ENCODE peak calls at places on chromosomes 3 and 15, in four cellular contexts. N is transverse colon, E is HAP-1, Y is A549. F is an unnamed sample.

GRCh38 chr3:22621205-22621809 is 581.8 kb upstream of the UBE2E2 start:
- DNase-seq in N (no peak), E (no peak), Y (no peak), F (no peak)

GRCh38 chr3:12992629-12993021 is 80.6 kb downstream of the IQSEC1 start:
- DNase-seq in N (peak; percentile 8), E (no peak), Y (no peak), F (no peak)

GRCh38 chr3:145798691-145799550 is 362.1 kb downstream of the PLOD2 start:
- DNase-seq in N (no peak), E (peak; percentile 93), Y (no peak), F (no peak)

GRCh38 chr15:43903864-43904290 is 77.1 kb downstream of the WDR76 start:
- DNase-seq in N (peak; percentile 48), E (peak; percentile 68), Y (peak; percentile 48), F (peak; percentile 31)

GRCh38 chr3:87509401-87509800 is 233.0 kb upstream of the POU1F1 start:
- DNase-seq in N (no peak), E (no peak), Y (no peak), F (no peak)

GRCh38 chr3:14988988-14989394 is 41.6 kb downstream of the NR2C2 start:
- DNase-seq in N (peak; percentile 41), E (no peak), Y (peak; percentile 19), F (no peak)

GRCh38 chr3:125340121-125340520 is 35.0 kb downstream of the ZNF148 start:
- DNase-seq in N (no peak), E (no peak), Y (no peak), F (no peak)

GRCh38 chr3:66075281-66075680 is 36.6 kb upstream of the MAGI1 start:
- DNase-seq in N (no peak), E (no peak), Y (no peak), F (no peak)

GRCh38 chr15:84921121-84921520 is 36.7 kb downstream of the SLC28A1 start:
- DNase-seq in N (no peak), E (no peak), Y (no peak), F (no peak)

GRCh38 chr3:188682316-188682715 is 489.5 kb upstream of the TPRG1 start:
- DNase-seq in N (no peak), E (no peak), Y (no peak), F (no peak)

GRCh38 chr15:101499863-101500713 is 10.6 kb upstream of the PCSK6 start:
- DNase-seq in N (peak; percentile 68), E (no peak), Y (no peak), F (no peak)

GRCh38 chr15:97502038-97502437 is 458.5 kb upstream of the ARRDC4 start:
- DNase-seq in N (no peak), E (no peak), Y (no peak), F (no peak)

GRCh38 chr3:35659808-35660207 is 20.5 kb downstream of the ARPP21 start:
- DNase-seq in N (peak; percentile 13), E (no peak), Y (no peak), F (no peak)

GRCh38 chr15:57607570-57608000 is 15.9 kb downstream of the MYZAP start:
- DNase-seq in N (peak; percentile 85), E (no peak), Y (peak; percentile 79), F (peak; percentile 86)

GRCh38 chr3:30681276-30682211 is 75.1 kb downstream of the TGFBR2 start:
- DNase-seq in N (no peak), E (no peak), Y (no peak), F (no peak)

GRCh38 chr3:2268779-2269178 is 170.1 kb downstream of the CNTN4 start:
- DNase-seq in N (no peak), E (no peak), Y (no peak), F (no peak)

GRCh38 chr3:177516130-177517011 is 319.1 kb upstream of the TBL1XR1 start:
- DNase-seq in N (no peak), E (no peak), Y (no peak), F (no peak)

GRCh38 chr15:32908135-32908801 is 190.5 kb downstream of the GREM1 start:
- DNase-seq in N (peak; percentile 15), E (no peak), Y (no peak), F (no peak)

GRCh38 chr15:38440353-38441129 is 13.4 kb upstream of the FAM98B start:
- DNase-seq in N (peak; percentile 33), E (peak; percentile 48), Y (peak; percentile 6), F (no peak)

GRCh38 chr15:96049766-96050165 is 280.7 kb upstream of the NR2F2 start:
- DNase-seq in N (no peak), E (no peak), Y (no peak), F (no peak)

GRCh38 chr3:61634678-61635077 is 73.3 kb downstream of the PTPRG start:
- DNase-seq in N (no peak), E (no peak), Y (no peak), F (no peak)

GRCh38 chr15:36810656-36811449 is 231.4 kb downstream of the CDIN1 start:
- DNase-seq in N (no peak), E (peak; percentile 21), Y (no peak), F (no peak)

GRCh38 chr3:188526057-188526456 is 372.1 kb downstream of the LPP start:
- DNase-seq in N (peak; percentile 12), E (no peak), Y (no peak), F (peak; percentile 31)

DNA sequence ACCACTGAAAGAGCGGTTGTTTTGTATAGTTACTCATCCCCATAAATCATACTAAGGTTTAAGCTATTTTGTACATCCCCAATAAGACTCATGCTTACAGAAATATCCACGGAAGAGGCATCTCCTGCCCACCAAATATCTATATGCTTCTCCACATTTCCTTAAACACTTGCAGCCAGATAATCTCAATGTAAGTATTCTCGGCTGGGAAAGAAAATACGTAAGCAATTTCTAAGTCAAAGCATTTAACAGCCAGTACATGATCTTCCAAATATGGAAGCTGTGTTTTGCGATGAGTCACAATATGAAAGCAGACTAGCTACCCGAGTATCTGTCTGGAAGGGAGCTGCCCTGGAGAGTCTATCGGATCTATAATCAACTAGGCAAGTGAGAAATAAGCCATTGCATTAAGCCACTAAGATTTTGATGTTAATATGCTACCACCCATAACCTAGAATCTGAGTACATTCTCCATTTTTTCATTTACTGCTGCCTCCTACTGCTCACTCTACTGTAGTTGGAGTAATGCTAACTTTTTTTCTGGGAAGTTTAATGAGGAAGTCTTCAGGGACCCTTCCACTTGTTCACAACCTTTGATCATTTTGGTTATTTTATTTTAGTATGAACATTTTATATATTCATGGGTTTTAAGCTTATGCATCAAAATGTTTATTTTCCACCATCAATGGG is 26.9 kb upstream of the ZMAT3 start:
- DNase-seq in N (no peak), E (no peak), Y (no peak), F (no peak)
- H3K4me3 ChIP-seq in N (no peak overlapping the region), E (no peak overlapping the region), Y (no peak overlapping the region), F (no peak overlapping the region)

GRCh38 chr3:185151959-185152432 is 864 bp downstream of the C3orf70 start:
- DNase-seq in N (no peak), E (peak; percentile 19), Y (no peak), F (no peak)
- H3K4me3 ChIP-seq in N (peak overlapping the region; percentile 84), E (peak overlapping the region; percentile 41), Y (peak overlapping the region; percentile 54), F (peak overlapping the region; percentile 60)

DNA sequence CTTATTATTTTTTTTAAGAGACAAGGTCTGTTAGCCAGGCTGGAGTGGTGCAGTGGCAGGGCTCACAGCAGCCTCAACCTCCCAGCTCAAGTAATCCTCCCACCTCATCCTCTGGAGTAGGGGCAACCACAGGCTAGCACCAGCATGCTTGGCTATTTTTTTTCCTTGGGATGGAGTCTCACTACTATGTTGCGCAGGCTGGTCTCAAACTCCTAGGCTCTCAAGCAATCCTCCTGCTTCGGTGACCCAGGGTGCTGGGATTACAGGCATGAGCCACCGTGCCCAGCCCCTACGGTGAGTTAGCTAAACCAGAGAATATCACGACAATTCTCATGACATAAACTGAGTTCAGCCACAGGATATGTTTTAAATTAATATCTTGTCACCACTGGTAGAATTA is 2.0 kb downstream of the DCUN1D1 start:
- DNase-seq in N (no peak), E (no peak), Y (no peak), F (no peak)
- H3K4me3 ChIP-seq in N (no peak overlapping the region), E (peak overlapping the region; percentile 76), Y (peak overlapping the region; percentile 99), F (no peak overlapping the region)

GRCh38 chr3:29381595-29381994 is 100.7 kb downstream of the RBMS3 start:
- DNase-seq in N (no peak), E (no peak), Y (no peak), F (no peak)

GRCh38 chr3:29385056-29385455 is 104.2 kb downstream of the RBMS3 start:
- DNase-seq in N (no peak), E (no peak), Y (no peak), F (no peak)

GRCh38 chr3:29382845-29383244 is 102.0 kb downstream of the RBMS3 start:
- DNase-seq in N (no peak), E (no peak), Y (no peak), F (no peak)

GRCh38 chr3:29384640-29385039 is 103.8 kb downstream of the RBMS3 start:
- DNase-seq in N (no peak), E (no peak), Y (no peak), F (no peak)

DNA sequence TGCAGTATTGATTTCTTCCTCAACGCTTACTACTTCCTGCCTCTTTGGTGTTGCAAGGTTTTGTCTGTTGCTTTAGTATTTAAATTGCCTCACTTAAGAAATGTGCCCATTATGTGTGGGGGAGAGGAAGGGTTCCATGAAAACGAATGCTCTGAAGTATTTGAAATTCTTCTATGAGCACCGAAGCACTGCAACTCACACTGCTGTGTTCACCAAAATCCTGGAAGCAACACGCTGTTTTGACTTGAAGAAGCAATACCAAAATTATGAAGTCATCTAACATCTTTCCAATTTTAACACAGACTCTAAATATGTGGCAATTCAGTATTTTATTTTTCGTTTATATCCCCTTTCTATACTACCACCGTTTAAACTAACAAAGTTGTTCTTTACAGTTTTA is 101.5 kb downstream of the RBMS3 start:
- DNase-seq in N (no peak), E (no peak), Y (no peak), F (no peak)
- H3K4me3 ChIP-seq in N (no peak overlapping the region), E (no peak overlapping the region), Y (no peak overlapping the region), F (no peak overlapping the region)

GRCh38 chr15:29820802-29821160 is 1.5 kb downstream of the TJP1 start:
- DNase-seq in N (no peak), E (peak; percentile 9), Y (no peak), F (no peak)
- H3K4me3 ChIP-seq in N (peak overlapping the region; percentile 63), E (peak overlapping the region; percentile 70), Y (peak overlapping the region; percentile 66), F (no peak overlapping the region)

GRCh38 chr15:75201609-75202250 is at the start of gene C15orf39:
- DNase-seq in N (peak; percentile 78), E (peak; percentile 78), Y (peak; percentile 92), F (peak; percentile 65)

GRCh38 chr15:75200765-75201608 is 695 bp upstream of the C15orf39 start:
- DNase-seq in N (peak; percentile 86), E (no peak), Y (no peak), F (peak; percentile 77)

GRCh38 chr15:75199347-75199976 is 2.2 kb upstream of the C15orf39 start:
- DNase-seq in N (no peak), E (no peak), Y (no peak), F (no peak)

GRCh38 chr15:75198560-75199346 is 2.9 kb upstream of the C15orf39 start:
- DNase-seq in N (peak; percentile 52), E (peak; percentile 54), Y (no peak), F (no peak)

DNA sequence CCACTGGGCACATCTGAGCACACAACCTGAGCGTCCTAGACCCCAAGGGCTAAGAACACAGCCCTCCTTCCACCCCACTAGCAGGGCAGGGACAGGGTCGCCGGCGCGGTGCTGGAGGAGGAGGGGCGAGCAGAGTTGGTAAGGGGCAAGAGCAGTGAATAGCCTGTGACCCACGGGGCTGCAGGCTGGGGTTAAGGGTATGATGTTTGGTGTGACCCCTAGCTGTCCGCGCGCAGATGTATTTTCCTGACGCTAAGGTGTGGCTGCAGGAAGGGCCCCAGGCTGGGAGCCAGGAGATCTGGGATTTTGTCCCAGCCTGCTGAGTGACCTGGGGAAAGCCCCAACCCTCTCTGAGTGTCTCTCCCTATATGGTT is 1.3 kb upstream of the C15orf39 start:
- DNase-seq in N (no peak), E (no peak), Y (no peak), F (no peak)
- H3K4me3 ChIP-seq in N (peak overlapping the region; percentile 87), E (no peak overlapping the region), Y (no peak overlapping the region), F (no peak overlapping the region)